ENCODE peak calls at places on chromosomes 4 and X, in ten cellular contexts. L is HFF-Myc; K is AG04450; E is transverse colon; M is astrocyte of the spinal cord; H is endothelial cell; A is HepG2; D is PC-9; Z is A549; I is activated CD8-positive, alpha-beta T cell treated with anti-CD3 and anti-CD28 coated beads for 36 hours. R is an unnamed sample.

GRCh38 chrX:149312936-149313432 is 192.1 kb downstream of the IDS start:
- DNase-seq in L (no peak), K (no peak), E (no peak), M (no peak), H (no peak), A (no peak), D (no peak), Z (no peak), I (no peak), R (no peak)

GRCh38 chr4:103915224-103915869 is 195.6 kb upstream of the TACR3 start:
- DNase-seq in L (no peak), K (no peak), E (no peak), M (peak), H (no peak), A (peak), D (no peak), Z (no peak), I (no peak), R (peak)

GRCh38 chrX:113741744-113742143 is 842.1 kb upstream of the HTR2C start:
- DNase-seq in L (no peak), K (no peak), E (no peak), M (peak), H (peak), A (peak), D (peak), Z (no peak), I (no peak), R (no peak)

GRCh38 chr4:25215506-25215905 is 18.3 kb upstream of the PI4K2B start:
- DNase-seq in L (no peak), K (no peak), E (no peak), M (no peak), H (no peak), A (no peak), D (no peak), Z (no peak), I (no peak), R (no peak)

GRCh38 chrX:133709486-133709885 is 275.9 kb downstream of the GPC3 start:
- DNase-seq in L (no peak), K (no peak), E (no peak), M (no peak), H (no peak), A (no peak), D (no peak), Z (no peak), I (no peak), R (no peak)

GRCh38 chr4:77154074-77154473 is 2.9 kb upstream of the CCNG2 start:
- DNase-seq in L (no peak), K (no peak), E (no peak), M (no peak), H (no peak), A (no peak), D (no peak), Z (no peak), I (peak), R (no peak)

GRCh38 chrX:10922158-10922557 is 189.0 kb upstream of the HCCS start:
- DNase-seq in L (peak), K (peak), E (no peak), M (peak), H (no peak), A (peak), D (peak), Z (no peak), I (no peak), R (no peak)

GRCh38 chrX:46673596-46673995 is 85.3 kb downstream of the SLC9A7 start:
- DNase-seq in L (no peak), K (no peak), E (no peak), M (no peak), H (no peak), A (no peak), D (no peak), Z (no peak), I (no peak), R (no peak)

GRCh38 chrX:103356023-103356798 is at the start of gene TCEAL9:
- DNase-seq in L (no peak), K (peak), E (peak), M (peak), H (peak), A (peak), D (peak), Z (peak), I (peak), R (no peak)

GRCh38 chr4:102348701-102349100 is 3.4 kb upstream of the SLC39A8 start:
- DNase-seq in L (no peak), K (no peak), E (no peak), M (no peak), H (no peak), A (no peak), D (no peak), Z (no peak), I (no peak), R (no peak)

GRCh38 chr4:130563185-130563890 is 1467.4 kb downstream of the C4orf33 start:
- DNase-seq in L (no peak), K (peak), E (no peak), M (peak), H (peak), A (peak), D (peak), Z (peak), I (no peak), R (no peak)

GRCh38 chrX:71872542-71873458 is 37.8 kb upstream of the NHSL2 start:
- DNase-seq in L (no peak), K (no peak), E (no peak), M (no peak), H (no peak), A (no peak), D (no peak), Z (no peak), I (no peak), R (no peak)

GRCh38 chr4:10276152-10276551 is 159.6 kb upstream of the WDR1 start:
- DNase-seq in L (no peak), K (no peak), E (no peak), M (no peak), H (no peak), A (no peak), D (no peak), Z (no peak), I (no peak), R (no peak)

GRCh38 chr4:56468097-56468422 is 643 bp downstream of the SRP72 start:
- DNase-seq in L (no peak), K (no peak), E (peak), M (no peak), H (peak), A (peak), D (peak), Z (peak), I (no peak), R (peak)

DNA sequence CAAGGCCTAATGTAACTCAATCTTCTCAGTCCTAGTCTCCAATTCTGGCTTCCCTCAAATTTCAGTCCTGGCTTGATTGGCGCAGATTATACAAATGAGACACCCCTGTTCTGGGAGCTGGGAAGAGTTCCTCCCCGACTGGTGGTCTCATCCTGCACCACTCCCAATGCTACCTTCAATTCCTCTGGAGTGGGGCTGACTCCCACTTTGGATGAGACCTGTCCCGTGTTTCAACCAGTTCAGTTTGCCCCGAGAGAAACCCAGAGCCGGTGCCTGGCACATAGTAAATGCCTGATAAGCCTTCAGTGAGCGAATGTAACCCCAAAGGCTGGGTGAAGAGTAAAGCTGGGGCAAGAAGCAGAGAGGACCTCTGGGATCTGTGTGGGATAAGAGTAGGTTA is 4.0 kb upstream of the SYP start:
- DNase-seq in L (no peak), K (no peak), E (no peak), M (no peak), H (no peak), A (no peak), D (no peak), Z (no peak), I (no peak), R (no peak)
- TF ChIP-seq CTCF in L (no peak), K (no peak), E (no peak), M (no peak), H (no peak), A (no peak), D (no peak), Z (no peak), I (no peak), R (no peak)

GRCh38 chr4:59248313-59248712 is 1951.8 kb upstream of the ADGRL3 start:
- DNase-seq in L (no peak), K (no peak), E (no peak), M (no peak), H (no peak), A (no peak), D (no peak), Z (no peak), I (no peak), R (no peak)

GRCh38 chr4:59243038-59243437 is 1957.1 kb upstream of the ADGRL3 start:
- DNase-seq in L (no peak), K (no peak), E (no peak), M (no peak), H (no peak), A (no peak), D (no peak), Z (no peak), I (no peak), R (no peak)

GRCh38 chr4:59249110-59249509 is 1951.0 kb upstream of the ADGRL3 start:
- DNase-seq in L (no peak), K (no peak), E (no peak), M (no peak), H (no peak), A (no peak), D (no peak), Z (no peak), I (no peak), R (no peak)

GRCh38 chr4:59247032-59247431 is 1953.1 kb upstream of the ADGRL3 start:
- DNase-seq in L (no peak), K (no peak), E (no peak), M (no peak), H (no peak), A (peak), D (no peak), Z (no peak), I (no peak), R (peak)
- TF ChIP-seq CTCF in L (no peak), K (no peak), E (peak), M (peak), H (peak), A (no peak), D (peak), Z (peak), I (no peak), R (no peak)

DNA sequence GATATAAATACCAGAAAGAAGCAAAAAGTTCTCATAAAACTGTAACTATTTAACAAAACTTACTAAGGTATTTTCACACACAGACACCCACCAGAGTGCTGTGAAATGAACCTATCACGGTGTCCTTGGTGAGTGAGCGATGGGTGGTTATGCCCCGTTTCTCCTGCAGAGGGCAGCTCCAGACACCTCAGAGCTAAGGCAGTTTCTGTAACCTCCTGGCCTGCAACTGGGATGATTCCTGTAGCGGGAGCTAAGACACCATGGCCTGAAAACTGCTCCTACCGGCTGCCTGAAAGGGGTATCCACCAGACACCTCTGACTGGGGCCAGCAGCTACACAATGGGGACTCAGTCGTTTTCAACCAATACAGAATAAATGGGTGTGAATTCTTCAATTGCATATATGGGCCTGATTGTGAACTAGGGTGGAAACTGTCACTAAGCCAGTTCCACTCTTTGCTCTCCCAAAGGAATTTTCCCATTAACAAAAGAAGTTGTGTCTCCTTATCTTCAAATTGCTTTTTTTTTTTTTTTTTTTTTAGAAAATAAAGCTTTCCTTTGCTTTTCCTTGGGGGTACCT is 2375.8 kb upstream of the TENM3 start:
- DNase-seq in L (no peak), K (peak), E (peak), M (peak), H (peak), A (peak), D (peak), Z (peak), I (peak), R (peak)
- TF ChIP-seq CTCF in L (peak), K (peak), E (peak), M (peak), H (peak), A (peak), D (peak), Z (peak), I (peak), R (peak)

GRCh38 chr4:109044446-109044845 is 258.0 kb downstream of the COL25A1 start:
- DNase-seq in L (no peak), K (no peak), E (no peak), M (no peak), H (no peak), A (no peak), D (no peak), Z (no peak), I (no peak), R (no peak)
- TF ChIP-seq CTCF in L (no peak), K (no peak), E (no peak), M (no peak), H (no peak), A (no peak), D (no peak), Z (no peak), I (no peak), R (no peak)

GRCh38 chr4:19486400-19486799 is 765.3 kb upstream of the SLIT2 start:
- DNase-seq in L (no peak), K (no peak), E (no peak), M (no peak), H (peak), A (no peak), D (peak), Z (no peak), I (no peak), R (no peak)
- TF ChIP-seq CTCF in L (no peak), K (no peak), E (no peak), M (peak), H (no peak), A (no peak), D (no peak), Z (no peak), I (no peak), R (no peak)

GRCh38 chr4:170591076-170591475 is 501.3 kb upstream of the AADAT start:
- DNase-seq in L (no peak), K (no peak), E (no peak), M (no peak), H (no peak), A (no peak), D (no peak), Z (no peak), I (no peak), R (no peak)

DNA sequence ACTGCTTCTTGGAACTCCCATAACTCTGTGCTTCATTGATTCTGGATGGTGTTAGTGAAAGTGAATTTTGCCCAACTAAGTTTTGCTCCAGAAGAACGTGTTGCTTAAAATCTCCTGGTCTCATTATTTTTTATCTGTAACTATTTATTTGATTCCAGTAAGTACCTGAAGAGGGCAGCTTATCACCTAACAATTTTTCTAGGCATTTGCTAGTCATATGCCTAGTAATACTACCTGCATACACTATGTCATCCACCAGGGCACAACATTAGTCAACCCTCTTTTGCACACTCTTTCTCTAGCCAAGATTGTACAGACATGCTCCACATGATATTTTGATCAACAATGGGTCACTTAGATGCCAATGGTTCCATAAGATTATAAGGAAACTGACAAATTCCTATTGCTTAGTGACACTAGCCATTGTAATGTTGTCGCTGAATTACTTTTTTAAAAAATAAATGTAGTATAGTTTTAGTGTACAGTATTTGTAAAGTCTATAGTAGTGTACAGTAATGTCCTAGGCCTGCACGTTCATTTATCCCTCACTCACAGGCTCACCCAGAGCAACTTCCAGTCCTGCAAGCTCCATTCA is 499.9 kb upstream of the AADAT start:
- DNase-seq in L (no peak), K (no peak), E (no peak), M (peak), H (no peak), A (peak), D (no peak), Z (peak), I (no peak), R (peak)
- TF ChIP-seq CTCF in L (no peak), K (peak), E (peak), M (peak), H (peak), A (no peak), D (peak), Z (peak), I (no peak), R (no peak)

GRCh38 chrX:82219129-82219528 is 1017.2 kb downstream of the SH3BGRL start:
- DNase-seq in L (no peak), K (no peak), E (no peak), M (no peak), H (no peak), A (no peak), D (no peak), Z (no peak), I (no peak), R (no peak)

DNA sequence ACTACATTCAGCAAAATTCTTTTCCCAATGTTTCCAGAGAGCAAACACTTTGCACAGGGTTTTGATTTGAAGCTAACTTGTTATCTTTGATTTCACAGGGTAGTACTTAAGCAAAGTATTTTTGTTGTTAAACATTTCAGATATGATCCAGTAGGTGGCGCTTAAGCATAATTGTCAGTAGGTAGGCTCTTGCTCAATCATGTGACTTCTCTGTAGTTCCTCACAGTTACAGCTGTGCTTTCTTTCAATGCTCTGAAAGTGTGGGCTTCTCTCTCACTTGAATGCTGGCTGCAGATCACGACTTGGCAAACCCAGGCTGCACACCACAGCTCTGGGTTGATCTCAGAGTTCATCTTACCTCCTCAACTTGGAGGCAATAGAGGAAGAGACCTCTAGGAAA is 1016.5 kb downstream of the SH3BGRL start:
- DNase-seq in L (no peak), K (no peak), E (no peak), M (no peak), H (no peak), A (peak), D (no peak), Z (no peak), I (no peak), R (peak)
- TF ChIP-seq CTCF in L (no peak), K (no peak), E (peak), M (no peak), H (peak), A (peak), D (peak), Z (no peak), I (no peak), R (no peak)

DNA sequence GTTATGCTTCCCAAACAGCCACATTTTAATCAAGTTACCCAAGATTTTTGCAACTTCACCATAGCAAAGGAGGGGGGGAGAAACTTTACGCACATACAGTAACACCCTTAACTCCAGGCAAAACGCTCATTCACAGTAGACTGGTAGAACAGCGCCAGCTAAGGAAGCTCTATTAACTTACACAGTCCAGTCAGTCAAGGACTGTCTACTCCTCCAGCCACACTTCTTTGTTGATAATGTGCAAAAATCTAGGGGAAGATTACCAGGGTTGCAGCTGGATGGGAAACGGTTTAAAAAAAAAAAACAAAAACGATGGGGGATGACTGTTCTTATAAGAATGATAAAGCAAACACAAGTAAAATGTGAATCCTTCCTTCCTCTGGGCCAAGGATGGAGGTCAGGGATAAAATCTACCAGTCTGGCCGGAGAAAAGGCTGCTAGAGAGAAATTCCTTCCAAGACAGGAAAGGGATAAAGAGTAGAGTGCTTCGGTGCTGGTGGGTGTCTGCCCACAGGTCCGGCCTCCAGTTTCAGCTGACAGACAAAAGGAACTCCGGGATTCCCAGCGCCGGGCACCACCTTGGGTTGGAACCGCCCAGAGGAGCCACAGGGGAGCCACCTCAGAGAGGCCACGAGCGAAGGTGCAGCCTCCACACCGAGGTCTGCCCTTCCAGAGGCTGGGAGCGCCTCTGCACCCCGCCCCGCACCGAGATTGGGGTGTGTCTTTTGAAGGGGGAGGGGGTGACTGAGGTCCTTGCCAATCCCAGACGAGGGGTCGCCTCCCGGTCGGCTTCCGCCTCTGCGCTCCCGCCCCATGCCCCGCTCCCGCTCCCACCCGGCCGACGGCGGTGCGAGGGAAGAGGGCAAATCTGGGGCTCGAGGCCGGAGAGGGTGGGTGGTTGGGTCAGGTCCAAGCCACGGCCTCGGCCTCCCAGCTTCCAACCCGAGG is 789 bp downstream of the ANKRD50 start:
- DNase-seq in L (no peak), K (peak), E (peak), M (peak), H (peak), A (peak), D (peak), Z (peak), I (peak), R (peak)
- TF ChIP-seq CTCF in L (peak), K (peak), E (no peak), M (peak), H (no peak), A (peak), D (peak), Z (peak), I (no peak), R (no peak)

GRCh38 chr4:98470366-98470765 is 188.0 kb downstream of the TSPAN5 start:
- DNase-seq in L (no peak), K (no peak), E (no peak), M (no peak), H (no peak), A (no peak), D (no peak), Z (no peak), I (no peak), R (no peak)

GRCh38 chr4:98468744-98469143 is 189.7 kb downstream of the TSPAN5 start:
- DNase-seq in L (no peak), K (no peak), E (no peak), M (peak), H (peak), A (no peak), D (no peak), Z (no peak), I (no peak), R (no peak)

GRCh38 chr4:98466868-98467599 is 191.4 kb downstream of the TSPAN5 start:
- DNase-seq in L (no peak), K (no peak), E (no peak), M (no peak), H (no peak), A (no peak), D (no peak), Z (no peak), I (no peak), R (no peak)

GRCh38 chr4:98469776-98470175 is 188.6 kb downstream of the TSPAN5 start:
- DNase-seq in L (no peak), K (no peak), E (no peak), M (no peak), H (no peak), A (no peak), D (no peak), Z (no peak), I (no peak), R (no peak)

DNA sequence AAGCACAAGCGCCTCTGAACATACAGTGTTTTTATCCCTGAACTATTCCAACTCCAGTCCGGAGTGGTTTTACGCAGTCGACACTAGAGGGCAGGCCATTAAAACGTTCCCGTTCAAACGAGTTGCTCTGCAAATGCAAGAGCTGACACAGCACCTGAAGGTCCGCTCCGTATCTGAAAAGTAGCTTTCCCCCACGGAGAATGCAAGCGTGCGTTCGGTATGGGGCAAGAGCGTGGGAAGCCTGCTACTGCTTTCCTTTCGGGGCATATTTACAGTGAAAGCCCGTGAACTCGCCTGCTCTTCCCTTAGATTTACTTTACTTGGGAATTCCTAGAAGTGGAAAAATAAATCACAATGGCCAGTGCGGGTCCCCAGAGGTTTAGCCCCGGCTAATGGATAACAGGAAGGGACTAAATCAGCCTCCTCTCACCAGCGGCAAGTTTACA is 190.8 kb downstream of the TSPAN5 start:
- DNase-seq in L (peak), K (peak), E (peak), M (peak), H (peak), A (peak), D (peak), Z (peak), I (peak), R (peak)
- TF ChIP-seq CTCF in L (peak), K (peak), E (peak), M (peak), H (peak), A (peak), D (peak), Z (peak), I (peak), R (peak)